ENCODE peak calls at places on chromosomes 4 and X, in ten cellular contexts. R is MCF 10A; D is NCI-H1105 treated with DMSO at 0.1 percent for 48 hours; Y is iris pigment epithelial cell; W is stimulated activated CD4-positive, alpha-beta T cell treated with anti-CD3 and anti-CD28 coated beads, Interleukin-4, amount 100 ng/mL, for 4 hours; V is anterior cingulate cortex; M is endothelial cell; X is left cardiac atrium; F is nephron progenitor cell; J is GDM1. A is an unnamed sample.
A peak's percentile ranks its signal among the peaks of the same experiment; 100 is the strongest.

GRCh38 chr4:142278171-142278570 is 567.9 kb downstream of the INPP4B start:
- DNase-seq in J (no peak), R (no peak), Y (peak; percentile 27), F (no peak), M (no peak), D (no peak), V (no peak), W (no peak), X (no peak), A (no peak)

GRCh38 chr4:24330198-24330972 is 254.0 kb downstream of the DHX15 start:
- DNase-seq in X (no peak), Y (no peak), M (no peak), R (peak; percentile 80), V (no peak), D (no peak), F (no peak), W (no peak), J (no peak), A (no peak)

GRCh38 chr4:152825336-152825735 is 45.6 kb downstream of the ARFIP1 start:
- DNase-seq in R (no peak), D (no peak), X (no peak), J (no peak), W (no peak), F (no peak), Y (no peak), M (no peak), V (no peak), A (no peak)

GRCh38 chr4:90476586-90476985 is 349.4 kb downstream of the CCSER1 start:
- DNase-seq in D (no peak), X (no peak), W (no peak), M (no peak), J (no peak), R (no peak), F (no peak), Y (no peak), V (no peak), A (no peak)

GRCh38 chr4:10461091-10461849 is 4.0 kb upstream of the ZNF518B start:
- DNase-seq in W (peak; percentile 68), X (peak; percentile 68), J (peak; percentile 60), D (no peak), M (peak; percentile 84), R (no peak), Y (peak; percentile 67), V (no peak), F (peak; percentile 78), A (peak; percentile 91)

GRCh38 chrX:69028006-69028760 is 137.1 kb downstream of the PJA1 start:
- DNase-seq in R (no peak), M (no peak), X (no peak), D (no peak), J (no peak), F (no peak), W (no peak), Y (no peak), V (no peak), A (no peak)

GRCh38 chrX:46587753-46588171 is 14.2 kb downstream of the CHST7 start:
- DNase-seq in J (no peak), W (no peak), R (peak; percentile 23), V (no peak), D (no peak), Y (peak; percentile 27), X (no peak), M (no peak), F (no peak), A (no peak)

GRCh38 chr4:8368998-8369397 is 71.5 kb downstream of the ACOX3 start:
- DNase-seq in M (no peak), V (no peak), F (no peak), X (no peak), D (no peak), Y (no peak), W (no peak), J (no peak), R (no peak), A (no peak)

GRCh38 chr4:39331191-39331590 is 35.0 kb downstream of the RFC1 start:
- DNase-seq in F (no peak), M (no peak), J (no peak), Y (no peak), X (no peak), V (no peak), W (no peak), D (no peak), R (no peak), A (no peak)

GRCh38 chr4:181822005-181822375 is 421.2 kb upstream of the TENM3 start:
- DNase-seq in V (no peak), X (no peak), W (no peak), F (no peak), J (no peak), D (peak; percentile 60), M (no peak), R (no peak), Y (peak; percentile 35), A (no peak)

GRCh38 chrX:43679778-43680177 is 23.7 kb downstream of the MAOA start:
- DNase-seq in J (no peak), V (no peak), X (no peak), Y (peak; percentile 72), D (peak; percentile 38), R (peak; percentile 73), W (no peak), M (no peak), F (no peak), A (peak; percentile 42)

GRCh38 chr4:100086766-100087431 is 103.4 kb downstream of the DDIT4L start:
- DNase-seq in R (no peak), W (no peak), V (no peak), D (no peak), F (no peak), X (no peak), M (no peak), J (no peak), Y (no peak), A (no peak)

GRCh38 chr4:10180603-10180926 is 64.0 kb upstream of the WDR1 start:
- DNase-seq in D (no peak), R (no peak), M (no peak), X (no peak), F (no peak), J (peak; percentile 76), Y (no peak), W (no peak), V (no peak), A (no peak)

GRCh38 chr4:152316969-152317368 is 218.9 kb downstream of the FBXW7 start:
- DNase-seq in J (no peak), X (no peak), D (peak; percentile 27), V (peak; percentile 6), Y (peak; percentile 30), M (no peak), R (no peak), F (no peak), W (no peak), A (no peak)

GRCh38 chrX:131869182-131869581 is 153.9 kb upstream of the STK26 start:
- DNase-seq in J (no peak), Y (no peak), D (no peak), V (no peak), R (no peak), W (no peak), X (no peak), M (no peak), F (no peak), A (no peak)

GRCh38 chr4:4428966-4429875 is 42.3 kb downstream of the NSG1 start:
- DNase-seq in V (peak; percentile 22), D (no peak), J (no peak), R (no peak), F (no peak), Y (no peak), M (no peak), X (no peak), W (no peak), A (no peak)

A was measured in hepatocyte.